ENCODE peak calls at places on chromosomes 11 and 22, in five cellular contexts. T is A549, R is heart right ventricle, H is lung, J is lower lobe of right lung. C is an unnamed sample.

GRCh38 chr11:64120951-64121569 is 44.9 kb downstream of the MACROD1 start:
- DNase-seq in T (peak), R (peak), H (no peak), J (peak), C (no peak)

GRCh38 chr11:83033972-83034672 is 37.6 kb downstream of the RAB30 start:
- DNase-seq in T (no peak), R (peak), H (no peak), J (no peak), C (no peak)

GRCh38 chr22:46577361-46578249 is 40.2 kb upstream of the CELSR1 start:
- DNase-seq in T (no peak), R (peak), H (no peak), J (peak), C (peak)

GRCh38 chr11:32333335-32333991 is 101.9 kb downstream of the WT1 start:
- DNase-seq in T (peak), R (peak), H (peak), J (peak), C (peak)

GRCh38 chr11:101444164-101444563 is 139.6 kb downstream of the TRPC6 start:
- DNase-seq in T (no peak), R (no peak), H (no peak), J (no peak), C (no peak)

GRCh38 chr11:32602657-32603410 is 19.2 kb downstream of the EIF3M start:
- DNase-seq in T (no peak), R (no peak), H (no peak), J (no peak), C (no peak)

GRCh38 chr11:28461846-28462245 is 353.7 kb downstream of the METTL15 start:
- DNase-seq in T (peak), R (no peak), H (no peak), J (no peak), C (no peak)

GRCh38 chr11:17774232-17775034 is 39.9 kb downstream of the KCNC1 start:
- DNase-seq in T (no peak), R (no peak), H (no peak), J (no peak), C (peak)

GRCh38 chr22:45647532-45648225 is 24.0 kb upstream of the ATXN10 start:
- DNase-seq in T (no peak), R (no peak), H (no peak), J (no peak), C (no peak)

GRCh38 chr11:101706541-101706940 is 122.7 kb upstream of the TRPC6 start:
- DNase-seq in T (peak), R (no peak), H (no peak), J (no peak), C (no peak)

GRCh38 chr22:17920145-17920605 is 104.2 kb downstream of the MICAL3 start:
- DNase-seq in T (no peak), R (peak), H (no peak), J (no peak), C (peak)

GRCh38 chr11:107583629-107584195 is 7.2 kb upstream of the ELMOD1 start:
- DNase-seq in T (no peak), R (no peak), H (no peak), J (no peak), C (no peak)

GRCh38 chr11:43835104-43835503 is 45.5 kb upstream of the ALKBH3 start:
- DNase-seq in T (no peak), R (no peak), H (no peak), J (no peak), C (no peak)

GRCh38 chr11:12361650-12362049 is 15.7 kb upstream of the PARVA start:
- DNase-seq in T (no peak), R (no peak), H (no peak), J (no peak), C (no peak)

GRCh38 chr11:123219066-123219697 is 24.1 kb upstream of the CLMP start:
- DNase-seq in T (peak), R (no peak), H (no peak), J (no peak), C (no peak)

GRCh38 chr11:31417816-31418215 is 48.2 kb downstream of the DNAJC24 start:
- DNase-seq in T (no peak), R (no peak), H (no peak), J (no peak), C (no peak)

GRCh38 chr11:33291004-33291777 is 34.0 kb downstream of the HIPK3 start:
- DNase-seq in T (peak), R (no peak), H (no peak), J (no peak), C (no peak)

GRCh38 chr22:42192547-42192946 is 61.9 kb upstream of the CYP2D6 start:
- DNase-seq in T (no peak), R (no peak), H (no peak), J (no peak), C (no peak)

GRCh38 chr11:108466405-108466804 is 924 bp downstream of the C11orf65 start:
- DNase-seq in T (no peak), R (no peak), H (no peak), J (no peak), C (no peak)

GRCh38 chr11:73647459-73648100 is 1.2 kb downstream of the PLEKHB1 start:
- DNase-seq in T (peak), R (peak), H (peak), J (peak), C (peak)

GRCh38 chr11:69241075-69241740 is 52.7 kb upstream of the MYEOV start:
- DNase-seq in T (no peak), R (no peak), H (no peak), J (no peak), C (no peak)

GRCh38 chr11:610146-610801 is 5.5 kb downstream of the IRF7 start:
- DNase-seq in T (no peak), R (no peak), H (no peak), J (no peak), C (no peak)

GRCh38 chr11:111694851-111695250 is 71.3 kb downstream of the PPP2R1B start:
- DNase-seq in T (peak), R (no peak), H (no peak), J (no peak), C (no peak)

GRCh38 chr22:36425977-36426523 is 38.3 kb upstream of the MYH9 start:
- DNase-seq in T (peak), R (peak), H (no peak), J (peak), C (peak)
- TF ChIP-seq CTCF in T (no peak), R (no peak), H (no peak), J (no peak), C (peak)

GRCh38 chr11:24932110-24933000 is 435.5 kb downstream of the LUZP2 start:
- DNase-seq in T (no peak), R (no peak), H (no peak), J (no peak), C (no peak)
- H3K27ac ChIP-seq in T (no peak), R (no peak), H (no peak), J (no peak), C (no peak)

GRCh38 chr22:27331526-27332281 is 469.9 kb downstream of the MN1 start:
- DNase-seq in T (peak), R (peak), H (peak), J (peak), C (no peak)
- TF ChIP-seq CTCF in T (peak), R (peak), H (no peak), J (peak), C (no peak)

DNA sequence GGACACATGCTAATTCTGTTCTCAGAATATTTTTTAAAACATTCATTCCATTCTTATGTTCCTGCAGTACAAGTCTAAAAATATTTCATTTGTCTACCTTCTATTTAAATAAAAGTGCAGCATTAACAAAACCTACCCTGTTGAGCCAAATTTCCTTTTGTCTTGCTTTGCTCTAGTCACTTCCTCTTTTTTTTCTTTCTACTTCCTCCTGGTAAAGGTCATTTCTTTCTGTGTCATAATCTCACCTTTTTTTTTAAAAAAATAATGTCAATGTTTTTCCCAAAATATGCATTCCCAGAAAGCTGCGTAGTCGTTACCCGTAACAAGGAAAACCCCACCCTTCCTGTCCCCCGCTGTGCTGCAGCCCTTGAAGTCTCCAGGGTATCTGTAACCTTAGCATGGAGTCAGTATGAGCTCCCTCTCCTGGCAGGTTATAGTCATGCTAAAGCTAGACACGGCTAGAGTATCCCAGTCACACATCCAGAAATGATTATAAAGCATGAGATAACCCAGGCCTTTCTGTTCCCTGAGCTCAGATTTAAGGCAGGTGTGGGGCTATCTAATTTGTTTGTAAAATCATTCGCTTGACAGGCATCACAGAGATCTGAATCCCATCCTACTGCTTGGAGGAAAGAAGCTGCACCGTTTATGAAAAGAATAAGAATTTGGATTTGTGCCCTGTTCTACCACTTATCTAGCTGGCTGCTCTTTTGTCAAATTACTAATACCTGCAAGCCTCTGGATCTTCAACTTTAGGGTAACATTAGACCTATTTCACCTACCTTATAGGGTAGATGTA is 51.1 kb upstream of the EED start:
- DNase-seq in T (peak), R (peak), H (peak), J (peak), C (peak)
- H3K27ac ChIP-seq in T (peak), R (peak), H (peak), J (peak), C (peak)

GRCh38 chr11:9756878-9757277 is 93.0 kb downstream of the SWAP70 start:
- DNase-seq in T (no peak), R (no peak), H (no peak), J (no peak), C (no peak)

GRCh38 chr11:9756461-9756860 is 92.6 kb downstream of the SWAP70 start:
- DNase-seq in T (no peak), R (no peak), H (no peak), J (no peak), C (no peak)

GRCh38 chr11:9758676-9759518 is 95.0 kb downstream of the SWAP70 start:
- DNase-seq in T (peak), R (peak), H (peak), J (peak), C (peak)

GRCh38 chr11:9759519-9760179 is 95.8 kb downstream of the SWAP70 start:
- DNase-seq in T (peak), R (peak), H (peak), J (peak), C (peak)

DNA sequence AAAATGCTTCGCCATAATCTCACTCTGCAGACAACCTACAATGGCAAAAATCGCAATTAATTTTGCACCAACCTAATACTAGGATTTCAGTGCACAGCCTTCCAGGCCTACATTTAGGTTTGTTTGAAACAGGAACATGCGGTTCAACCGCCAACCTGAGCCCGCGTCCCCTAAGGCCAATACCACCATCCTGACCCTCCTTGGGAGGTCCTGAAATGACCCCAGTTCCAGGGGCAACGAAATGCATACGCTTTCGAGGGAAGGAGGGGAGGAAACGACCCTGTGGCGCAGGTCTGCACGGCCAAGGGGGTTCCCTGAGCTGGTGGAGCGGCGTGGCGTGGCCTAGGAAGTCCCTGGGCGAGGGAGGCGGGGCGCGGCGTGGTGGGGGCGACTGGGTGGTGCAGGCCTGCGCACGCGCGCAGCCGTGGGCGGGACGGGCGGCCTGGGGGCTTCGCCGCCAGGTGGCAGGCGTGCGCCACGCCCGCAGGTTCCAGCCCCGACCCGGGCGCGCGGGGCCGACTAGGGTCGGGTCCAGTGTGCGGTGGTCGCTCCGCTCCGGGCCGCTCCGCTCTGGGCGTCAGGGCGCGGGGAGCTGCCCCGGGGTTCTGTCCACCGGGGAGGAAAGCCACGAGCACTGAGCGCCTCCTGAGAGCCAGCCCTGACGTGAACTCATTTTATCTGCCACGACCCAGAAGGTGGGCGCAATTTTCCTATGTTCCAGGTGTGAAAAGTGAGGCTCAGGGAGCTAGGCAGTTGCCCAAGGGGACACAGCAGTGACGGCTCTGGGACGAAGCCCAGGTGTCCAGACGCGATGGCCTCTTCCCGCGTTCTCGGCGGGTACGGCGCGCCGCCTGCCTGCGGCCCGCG is 94.2 kb downstream of the SWAP70 start:
- DNase-seq in T (peak), R (peak), H (peak), J (peak), C (peak)
- TF ChIP-seq CTCF in T (peak), R (peak), H (peak), J (peak), C (peak)

DNA sequence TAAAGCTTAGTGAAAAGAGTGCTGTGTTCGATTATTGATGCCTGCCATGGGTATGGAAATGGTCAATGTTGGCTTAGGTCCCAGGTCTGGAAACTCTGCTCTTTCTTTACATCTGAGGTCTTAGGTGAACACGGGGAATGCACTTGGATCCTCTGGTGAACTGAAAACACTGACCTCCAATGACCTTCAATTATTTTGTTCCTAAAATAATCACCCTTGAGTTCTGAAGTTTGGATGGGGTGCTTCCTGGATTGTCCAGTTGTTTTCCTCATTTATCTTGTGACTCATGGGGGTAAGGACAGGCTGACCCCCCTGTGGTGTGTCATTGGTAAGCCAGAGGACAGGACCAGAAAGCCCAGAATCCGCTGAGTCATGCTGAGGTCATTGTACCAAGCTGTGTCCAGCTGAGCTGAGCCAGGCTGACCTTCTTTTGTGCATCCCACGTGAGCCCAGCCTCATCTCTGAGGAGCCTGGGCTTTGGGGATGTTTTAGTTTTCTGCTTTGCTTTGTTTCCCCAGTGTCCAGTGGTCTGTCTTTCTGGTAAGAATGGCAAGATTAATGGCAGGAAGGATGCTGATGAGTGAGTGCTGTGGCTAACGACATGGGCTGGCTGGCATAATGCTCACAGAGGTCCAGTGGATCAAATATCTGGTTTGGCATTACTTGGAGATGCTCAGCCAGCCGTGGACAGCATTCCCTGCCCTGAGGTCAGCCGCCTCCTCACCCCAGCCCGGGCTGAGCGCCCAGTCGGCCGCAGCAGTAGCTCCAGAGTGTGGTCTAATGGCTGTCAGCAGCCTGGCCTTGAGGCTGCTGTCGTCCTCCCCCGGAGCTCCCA is 35.6 kb downstream of the AMPD3 start:
- DNase-seq in T (peak), R (peak), H (peak), J (peak), C (peak)
- H3K27ac ChIP-seq in T (peak), R (no peak), H (no peak), J (no peak), C (peak)

GRCh38 chr22:20991252-20992055 is 9.4 kb downstream of the LZTR1 start:
- DNase-seq in T (no peak), R (no peak), H (no peak), J (no peak), C (no peak)

GRCh38 chr22:20988573-20989322 is 6.7 kb downstream of the LZTR1 start:
- DNase-seq in T (no peak), R (no peak), H (no peak), J (no peak), C (no peak)

GRCh38 chr22:20992056-20992442 is 9.9 kb downstream of the THAP7 start:
- DNase-seq in T (no peak), R (no peak), H (no peak), J (no peak), C (no peak)

GRCh38 chr22:20989323-20990138 is 7.4 kb downstream of the LZTR1 start:
- DNase-seq in T (no peak), R (no peak), H (no peak), J (no peak), C (no peak)

GRCh38 chr22:20990184-20991180 is 8.4 kb downstream of the LZTR1 start:
- DNase-seq in T (no peak), R (no peak), H (no peak), J (no peak), C (no peak)
- TF ChIP-seq CTCF in T (no peak), R (no peak), H (no peak), J (no peak), C (no peak)

GRCh38 chr11:10351435-10351767 is 46.5 kb downstream of the ADM start:
- DNase-seq in T (no peak), R (peak), H (no peak), J (no peak), C (no peak)
- H3K27ac ChIP-seq in T (peak), R (peak), H (peak), J (peak), C (no peak)